ENCODE peak calls at places on chromosome 13, in six cellular contexts. One of them, this sample, is unnamed.

GRCh38 chr13:24671367-24672117 is 8.7 kb upstream of the ATP12A start:
- DNase-seq in cardiac fibroblast: peak
- DNase-seq in dorsolateral prefrontal cortex: peak
- DNase-seq in HFF-Myc: peak
- DNase-seq in transverse colon: peak
- DNase-seq in foreskin fibroblast: peak
- DNase-seq in this sample: no peak

GRCh38 chr13:24096659-24097058 is 63.9 kb upstream of the SPATA13 start:
- DNase-seq in cardiac fibroblast: no peak
- DNase-seq in dorsolateral prefrontal cortex: no peak
- DNase-seq in HFF-Myc: no peak
- DNase-seq in transverse colon: no peak
- DNase-seq in foreskin fibroblast: no peak
- DNase-seq in this sample: no peak

GRCh38 chr13:113033498-113033897 is 64.5 kb downstream of the MCF2L start:
- DNase-seq in cardiac fibroblast: no peak
- DNase-seq in dorsolateral prefrontal cortex: no peak
- DNase-seq in HFF-Myc: no peak
- DNase-seq in transverse colon: no peak
- DNase-seq in foreskin fibroblast: no peak
- DNase-seq in this sample: no peak

GRCh38 chr13:24834902-24835510 is 71.0 kb downstream of the RNF17 start:
- DNase-seq in cardiac fibroblast: no peak
- DNase-seq in dorsolateral prefrontal cortex: no peak
- DNase-seq in HFF-Myc: no peak
- DNase-seq in transverse colon: peak
- DNase-seq in foreskin fibroblast: no peak
- DNase-seq in this sample: no peak

GRCh38 chr13:23159205-23159586 is 21.6 kb upstream of the SGCG start:
- DNase-seq in cardiac fibroblast: peak
- DNase-seq in dorsolateral prefrontal cortex: peak
- DNase-seq in HFF-Myc: no peak
- DNase-seq in transverse colon: no peak
- DNase-seq in foreskin fibroblast: peak
- DNase-seq in this sample: no peak

GRCh38 chr13:78595819-78596700 is 7.3 kb downstream of the POU4F1 start:
- DNase-seq in cardiac fibroblast: no peak
- DNase-seq in dorsolateral prefrontal cortex: no peak
- DNase-seq in HFF-Myc: no peak
- DNase-seq in transverse colon: no peak
- DNase-seq in foreskin fibroblast: peak
- DNase-seq in this sample: no peak

GRCh38 chr13:101751488-101751887 is 299.0 kb downstream of the ITGBL1 start:
- DNase-seq in cardiac fibroblast: peak
- DNase-seq in dorsolateral prefrontal cortex: no peak
- DNase-seq in HFF-Myc: peak
- DNase-seq in transverse colon: no peak
- DNase-seq in foreskin fibroblast: peak
- DNase-seq in this sample: peak

GRCh38 chr13:44651209-44651608 is 75.1 kb upstream of the TSC22D1 start:
- DNase-seq in cardiac fibroblast: peak
- DNase-seq in dorsolateral prefrontal cortex: no peak
- DNase-seq in HFF-Myc: no peak
- DNase-seq in transverse colon: no peak
- DNase-seq in foreskin fibroblast: no peak
- DNase-seq in this sample: no peak

GRCh38 chr13:102650444-102650843 is 44.4 kb downstream of the METTL21C start:
- DNase-seq in cardiac fibroblast: no peak
- DNase-seq in dorsolateral prefrontal cortex: no peak
- DNase-seq in HFF-Myc: no peak
- DNase-seq in transverse colon: no peak
- DNase-seq in foreskin fibroblast: no peak
- DNase-seq in this sample: no peak

GRCh38 chr13:18960637-18961227 is 220.9 kb downstream of the TUBA3C start:
- DNase-seq in cardiac fibroblast: no peak
- DNase-seq in dorsolateral prefrontal cortex: no peak
- DNase-seq in HFF-Myc: no peak
- DNase-seq in transverse colon: no peak
- DNase-seq in foreskin fibroblast: no peak
- DNase-seq in this sample: no peak

GRCh38 chr13:79566118-79566517 is 85.2 kb downstream of the NDFIP2 start:
- DNase-seq in cardiac fibroblast: no peak
- DNase-seq in dorsolateral prefrontal cortex: no peak
- DNase-seq in HFF-Myc: no peak
- DNase-seq in transverse colon: no peak
- DNase-seq in foreskin fibroblast: no peak
- DNase-seq in this sample: no peak

DNA sequence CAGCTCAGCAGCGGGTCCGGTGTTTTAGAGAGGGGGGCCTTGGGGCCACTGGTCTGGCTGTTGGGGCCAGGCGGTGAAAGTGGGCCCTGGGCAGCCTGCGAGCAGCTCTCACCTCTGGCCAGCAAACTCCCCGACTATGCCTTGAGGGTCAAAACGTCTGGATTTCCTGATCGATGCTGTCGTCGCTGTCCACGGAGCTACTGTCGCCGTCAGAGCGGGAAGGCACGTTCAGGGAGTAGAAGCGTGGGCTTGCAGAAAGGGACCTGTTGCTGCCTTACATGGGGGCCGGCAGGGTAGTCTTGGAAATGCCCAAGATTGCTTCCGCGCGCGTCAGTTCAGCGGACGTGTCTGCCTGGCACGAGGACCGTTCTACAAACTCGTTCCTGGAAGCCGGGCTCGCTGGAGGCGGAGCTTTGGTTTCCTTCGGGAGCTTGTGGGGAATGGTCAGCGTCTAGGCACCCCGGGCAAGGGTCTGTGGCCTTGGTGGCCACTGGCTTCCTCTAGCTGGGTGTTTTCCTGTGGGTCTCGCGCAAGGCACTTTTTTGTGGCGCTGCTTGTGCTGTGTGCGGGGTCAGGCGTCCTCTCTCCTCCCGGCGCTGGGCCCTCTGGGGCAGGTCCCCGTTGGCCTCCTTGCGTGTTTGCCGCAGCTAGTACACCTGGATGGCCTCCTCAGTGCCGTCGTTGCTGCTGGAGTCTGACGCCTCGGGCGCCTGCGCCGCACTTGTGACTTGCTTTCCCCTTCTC is 15.3 kb downstream of the RB1 start:
- DNase-seq in cardiac fibroblast: no peak
- DNase-seq in dorsolateral prefrontal cortex: no peak
- DNase-seq in HFF-Myc: no peak
- DNase-seq in transverse colon: no peak
- DNase-seq in foreskin fibroblast: peak
- DNase-seq in this sample: no peak
- H3K4me3 ChIP-seq in cardiac fibroblast: no peak
- H3K4me3 ChIP-seq in dorsolateral prefrontal cortex: peak
- H3K4me3 ChIP-seq in HFF-Myc: no peak
- H3K4me3 ChIP-seq in transverse colon: no peak
- H3K4me3 ChIP-seq in foreskin fibroblast: no peak
- H3K4me3 ChIP-seq in this sample: no peak

DNA sequence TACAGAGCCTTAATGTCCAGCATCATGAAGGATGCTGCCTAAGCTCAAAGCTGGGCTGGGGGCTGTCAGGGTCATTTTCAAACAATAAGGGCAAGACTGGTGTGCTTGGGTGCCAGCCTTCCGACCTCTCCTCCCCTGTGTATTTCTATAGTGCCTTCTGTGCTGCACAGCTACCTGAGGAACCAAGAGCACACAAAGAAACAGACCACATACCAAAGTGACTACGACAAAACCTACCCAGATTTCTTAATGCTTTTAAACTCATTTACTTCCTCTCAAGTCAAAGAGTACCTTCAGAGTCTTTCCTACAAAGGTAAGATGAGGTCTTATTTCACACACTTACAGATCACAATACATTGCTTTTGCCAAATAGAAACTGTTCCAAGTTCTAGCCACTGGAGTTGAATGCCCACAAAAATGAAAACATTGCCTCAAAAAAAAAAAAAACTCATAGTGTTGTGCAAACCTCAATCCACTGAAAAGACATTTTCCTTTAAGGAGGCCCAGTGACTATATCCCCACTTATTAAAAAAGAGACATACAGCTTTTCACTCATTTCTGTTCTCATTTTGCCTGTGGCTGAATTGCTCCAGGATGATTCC is 36.4 kb downstream of the TEX26 start:
- DNase-seq in cardiac fibroblast: peak
- DNase-seq in dorsolateral prefrontal cortex: no peak
- DNase-seq in HFF-Myc: no peak
- DNase-seq in transverse colon: no peak
- DNase-seq in foreskin fibroblast: peak
- DNase-seq in this sample: no peak
- H3K4me3 ChIP-seq in cardiac fibroblast: no peak
- H3K4me3 ChIP-seq in dorsolateral prefrontal cortex: no peak
- H3K4me3 ChIP-seq in HFF-Myc: no peak
- H3K4me3 ChIP-seq in transverse colon: no peak
- H3K4me3 ChIP-seq in foreskin fibroblast: no peak
- H3K4me3 ChIP-seq in this sample: no peak

GRCh38 chr13:33485247-33485646 is 199.7 kb upstream of the STARD13 start:
- DNase-seq in cardiac fibroblast: no peak
- DNase-seq in dorsolateral prefrontal cortex: no peak
- DNase-seq in HFF-Myc: no peak
- DNase-seq in transverse colon: no peak
- DNase-seq in foreskin fibroblast: no peak
- DNase-seq in this sample: no peak

GRCh38 chr13:33483471-33483870 is 197.9 kb upstream of the STARD13 start:
- DNase-seq in cardiac fibroblast: peak
- DNase-seq in dorsolateral prefrontal cortex: no peak
- DNase-seq in HFF-Myc: no peak
- DNase-seq in transverse colon: no peak
- DNase-seq in foreskin fibroblast: peak
- DNase-seq in this sample: no peak

GRCh38 chr13:33490461-33491327 is 205.1 kb upstream of the STARD13 start:
- DNase-seq in cardiac fibroblast: peak
- DNase-seq in dorsolateral prefrontal cortex: peak
- DNase-seq in HFF-Myc: no peak
- DNase-seq in transverse colon: no peak
- DNase-seq in foreskin fibroblast: peak
- DNase-seq in this sample: no peak

GRCh38 chr13:33489563-33489962 is 204.0 kb upstream of the STARD13 start:
- DNase-seq in cardiac fibroblast: no peak
- DNase-seq in dorsolateral prefrontal cortex: no peak
- DNase-seq in HFF-Myc: no peak
- DNase-seq in transverse colon: no peak
- DNase-seq in foreskin fibroblast: no peak
- DNase-seq in this sample: no peak

DNA sequence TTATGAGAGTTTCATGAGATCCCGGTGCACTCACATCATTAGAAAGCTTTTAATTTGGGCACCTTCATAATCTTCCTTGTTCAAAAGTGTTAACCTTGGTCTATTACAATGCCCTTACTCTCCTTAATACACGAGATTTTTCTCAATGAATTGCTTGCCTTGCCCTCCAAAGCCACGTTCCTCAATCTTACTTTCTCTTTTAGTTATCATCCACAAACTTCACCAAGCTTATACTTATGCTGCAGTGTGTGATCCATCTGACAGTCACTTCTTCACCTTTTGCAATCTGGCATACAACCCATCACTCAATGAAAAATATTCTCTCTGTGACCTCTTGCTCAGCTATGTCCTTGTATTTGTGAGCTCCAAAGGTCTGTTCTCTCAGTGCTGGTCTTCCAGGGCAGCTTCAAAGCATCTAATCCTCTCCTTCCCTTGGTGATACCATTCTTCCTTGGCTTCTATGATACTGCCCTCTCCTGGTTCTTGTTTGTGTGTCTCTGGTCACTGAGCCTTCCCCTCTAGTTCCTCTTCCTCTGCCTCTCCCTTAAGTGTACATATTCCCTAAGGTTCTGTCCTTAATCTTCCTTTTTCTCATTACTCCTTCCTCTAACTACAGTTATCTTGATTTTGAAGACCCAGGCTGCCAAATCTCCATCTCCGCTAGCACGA is 202.2 kb upstream of the STARD13 start:
- DNase-seq in cardiac fibroblast: peak
- DNase-seq in dorsolateral prefrontal cortex: no peak
- DNase-seq in HFF-Myc: no peak
- DNase-seq in transverse colon: no peak
- DNase-seq in foreskin fibroblast: peak
- DNase-seq in this sample: no peak
- H3K4me3 ChIP-seq in cardiac fibroblast: no peak
- H3K4me3 ChIP-seq in dorsolateral prefrontal cortex: no peak
- H3K4me3 ChIP-seq in HFF-Myc: no peak
- H3K4me3 ChIP-seq in transverse colon: no peak
- H3K4me3 ChIP-seq in foreskin fibroblast: peak
- H3K4me3 ChIP-seq in this sample: no peak

DNA sequence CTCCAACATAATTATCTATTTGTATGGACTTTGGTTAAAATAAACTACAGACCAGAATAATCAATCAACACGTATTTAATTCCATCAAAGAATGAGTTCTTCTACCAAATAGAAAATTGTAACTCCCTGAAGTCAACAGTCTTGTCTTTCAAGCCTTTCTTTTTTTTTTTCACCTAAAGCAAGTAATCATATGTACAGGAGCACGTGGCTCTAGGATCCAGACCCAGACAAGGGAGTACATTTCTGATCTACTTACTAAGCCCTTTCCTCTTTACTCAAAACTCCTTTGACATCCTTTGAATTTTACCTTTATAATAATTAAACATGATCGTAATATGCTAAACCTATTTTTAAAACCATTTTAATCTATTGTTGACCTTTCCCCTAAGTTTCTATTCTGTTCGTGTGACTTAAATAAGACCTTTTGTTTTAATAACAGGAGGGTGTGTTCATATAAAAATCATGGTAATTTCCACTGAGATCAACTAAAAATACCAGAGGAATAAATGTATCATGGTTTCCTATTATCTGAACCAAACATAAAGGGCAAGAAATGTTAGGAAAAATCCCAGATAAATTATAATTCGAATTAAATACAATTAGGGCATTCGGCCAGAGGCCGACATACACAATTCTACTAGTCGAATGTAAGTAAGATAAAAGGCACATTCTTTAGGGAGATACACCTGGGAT is 1.7 kb downstream of the SLC7A1 start:
- DNase-seq in cardiac fibroblast: no peak
- DNase-seq in dorsolateral prefrontal cortex: no peak
- DNase-seq in HFF-Myc: no peak
- DNase-seq in transverse colon: no peak
- DNase-seq in foreskin fibroblast: no peak
- DNase-seq in this sample: no peak
- H3K4me3 ChIP-seq in cardiac fibroblast: no peak
- H3K4me3 ChIP-seq in dorsolateral prefrontal cortex: peak
- H3K4me3 ChIP-seq in HFF-Myc: peak
- H3K4me3 ChIP-seq in transverse colon: no peak
- H3K4me3 ChIP-seq in foreskin fibroblast: peak
- H3K4me3 ChIP-seq in this sample: peak

GRCh38 chr13:29103036-29103800 is 283.1 kb downstream of the MTUS2 start:
- DNase-seq in cardiac fibroblast: no peak
- DNase-seq in dorsolateral prefrontal cortex: no peak
- DNase-seq in HFF-Myc: no peak
- DNase-seq in transverse colon: no peak
- DNase-seq in foreskin fibroblast: no peak
- DNase-seq in this sample: no peak
- H3K4me3 ChIP-seq in cardiac fibroblast: no peak
- H3K4me3 ChIP-seq in dorsolateral prefrontal cortex: no peak
- H3K4me3 ChIP-seq in HFF-Myc: no peak
- H3K4me3 ChIP-seq in transverse colon: no peak
- H3K4me3 ChIP-seq in foreskin fibroblast: no peak
- H3K4me3 ChIP-seq in this sample: no peak